ENCODE peak calls at places on chromosome 10, in four cellular contexts. Q is suprapubic skin, W is right lobe of liver, L is HCT116. V is an unnamed sample. For H3K27me3, the result is how much of the 10 kb centered on the place peaks cover.

GRCh38 chr10:125348536-125348935 is 188.2 kb upstream of the CTBP2 start:
- DNase-seq in Q (no peak), W (no peak), L (no peak), V (no peak)

GRCh38 chr10:78218833-78219490 is 185.3 kb downstream of the RPS24 start:
- DNase-seq in Q (no peak), W (no peak), L (no peak), V (no peak)

GRCh38 chr10:69567920-69568319 is 5.3 kb downstream of the NEUROG3 start:
- DNase-seq in Q (no peak), W (no peak), L (no peak), V (no peak)

GRCh38 chr10:33233191-33233590 is 101.3 kb downstream of the NRP1 start:
- DNase-seq in Q (no peak), W (no peak), L (no peak), V (no peak)

GRCh38 chr10:69410487-69410886 is 6.2 kb downstream of the TACR2 start:
- DNase-seq in Q (no peak), W (no peak), L (no peak), V (no peak)

GRCh38 chr10:69911571-69912528 is 110.1 kb downstream of the COL13A1 start:
- DNase-seq in Q (no peak), W (no peak), L (no peak), V (peak)

GRCh38 chr10:34985823-34986222 is 104.3 kb downstream of the CUL2 start:
- DNase-seq in Q (no peak), W (no peak), L (no peak), V (no peak)

GRCh38 chr10:61869276-61869675 is 32.2 kb upstream of the ARID5B start:
- DNase-seq in Q (no peak), W (no peak), L (no peak), V (no peak)

GRCh38 chr10:35398355-35398754 is 62.0 kb downstream of the CCNY start:
- DNase-seq in Q (no peak), W (no peak), L (no peak), V (no peak)

GRCh38 chr10:124705817-124706461 is 38.2 kb downstream of the FAM53B start:
- DNase-seq in Q (no peak), W (no peak), L (no peak), V (peak)

GRCh38 chr10:96271017-96271815 is at the start of gene BLNK:
- DNase-seq in Q (peak), W (peak), L (no peak), V (no peak)

GRCh38 chr10:118498623-118499022 is 96.8 kb downstream of the PRLHR start:
- DNase-seq in Q (no peak), W (no peak), L (no peak), V (no peak)

GRCh38 chr10:13758302-13758701 is 171.5 kb downstream of the PRPF18 start:
- DNase-seq in Q (no peak), W (no peak), L (peak), V (no peak)

GRCh38 chr10:11831520-11831951 is 8.4 kb downstream of the PROSER2 start:
- DNase-seq in Q (no peak), W (peak), L (no peak), V (no peak)

GRCh38 chr10:1354776-1355435 is 298.7 kb downstream of the WDR37 start:
- DNase-seq in Q (no peak), W (no peak), L (no peak), V (no peak)

GRCh38 chr10:125521721-125522680 is 161.0 kb downstream of the TEX36 start:
- DNase-seq in Q (no peak), W (no peak), L (peak), V (no peak)

GRCh38 chr10:78263521-78263988 is 229.9 kb downstream of the RPS24 start:
- DNase-seq in Q (no peak), W (no peak), L (no peak), V (no peak)

GRCh38 chr10:116891208-116891607 is 41.9 kb downstream of the ENO4 start:
- DNase-seq in Q (no peak), W (no peak), L (no peak), V (peak)

GRCh38 chr10:58177362-58177947 is 90.2 kb downstream of the IPMK start:
- DNase-seq in Q (no peak), W (no peak), L (peak), V (no peak)

GRCh38 chr10:22410394-22410793 is 65.1 kb downstream of the SPAG6 start:
- DNase-seq in Q (no peak), W (no peak), L (no peak), V (no peak)

DNA sequence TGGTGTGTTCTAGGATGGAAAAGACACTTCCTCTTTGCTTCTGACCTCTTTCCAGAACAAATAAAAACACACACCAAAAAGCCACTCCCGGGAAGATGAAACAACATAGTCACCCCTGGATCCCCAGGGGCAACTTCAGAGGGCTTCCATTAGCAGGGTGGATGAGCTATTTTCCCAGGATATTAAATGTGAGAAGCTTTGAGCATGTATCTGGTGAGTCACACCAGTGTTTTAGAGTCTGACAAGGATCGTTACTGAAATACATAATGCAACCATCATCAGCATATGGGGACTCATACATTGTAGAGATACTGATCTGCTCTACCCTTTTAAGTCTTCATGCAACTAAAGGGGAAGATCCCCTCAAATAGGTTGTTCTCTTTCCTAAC is 115.5 kb upstream of the ZNF438 start:
- DNase-seq in Q (no peak), W (no peak), L (peak), V (peak)
- H3K27ac ChIP-seq in Q (no peak), W (no peak), L (no peak), V (peak)

GRCh38 chr10:133365461-133366129 is 7.6 kb downstream of the ECHS1 start:
- DNase-seq in Q (peak), W (no peak), L (no peak), V (no peak)

GRCh38 chr10:133366130-133366478 is 7.0 kb downstream of the ECHS1 start:
- DNase-seq in Q (peak), W (no peak), L (no peak), V (no peak)

GRCh38 chr10:133364645-133365431 is 7.0 kb upstream of the FUOM start:
- DNase-seq in Q (peak), W (no peak), L (no peak), V (no peak)

GRCh38 chr10:133368153-133368552 is 5.0 kb downstream of the ECHS1 start:
- DNase-seq in Q (no peak), W (no peak), L (no peak), V (no peak)

DNA sequence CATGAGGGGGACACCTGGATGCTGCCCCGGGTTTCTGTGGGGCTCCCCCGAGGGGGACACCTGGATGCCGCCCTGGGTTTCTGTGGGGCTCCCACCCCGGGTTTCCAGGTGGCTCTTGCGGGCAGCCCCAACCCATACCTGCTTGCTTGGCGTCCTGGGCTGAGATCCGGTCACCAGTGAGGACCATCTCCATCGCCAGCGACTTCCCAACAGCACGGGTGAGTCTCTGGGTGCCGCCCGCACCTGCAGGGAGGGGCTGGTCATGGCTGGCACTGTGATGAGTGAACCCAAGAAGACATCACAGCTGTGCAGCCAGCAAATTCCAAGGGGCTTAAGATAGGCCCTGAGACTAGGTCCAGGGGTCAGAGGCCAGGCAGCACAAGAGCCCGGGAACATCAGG is 6.4 kb downstream of the ECHS1 start:
- DNase-seq in Q (peak), W (no peak), L (no peak), V (no peak)
- H3K27me3 ChIP-seq in Q (under half), W (under half), L (under half), V (under half)

GRCh38 chr10:134743-135600 is at the start of gene ZMYND11:
- DNase-seq in Q (peak), W (peak), L (no peak), V (peak)

GRCh38 chr10:134205-134742 is 981 bp upstream of the ZMYND11 start:
- DNase-seq in Q (no peak), W (no peak), L (no peak), V (no peak)

GRCh38 chr10:136465-136762 is 1.2 kb downstream of the ZMYND11 start:
- DNase-seq in Q (no peak), W (no peak), L (no peak), V (no peak)

GRCh38 chr10:137031-137430 is 1.8 kb downstream of the ZMYND11 start:
- DNase-seq in Q (no peak), W (no peak), L (peak), V (no peak)

GRCh38 chr10:135601-136464 is 578 bp downstream of the ZMYND11 start:
- DNase-seq in Q (peak), W (peak), L (no peak), V (peak)
- TF ChIP-seq POLR2A in Q (peak), W (peak), L (no peak), V (no peak)

GRCh38 chr10:31121074-31121685 is 89.5 kb upstream of the ZNF438 start:
- DNase-seq in Q (no peak), W (no peak), L (no peak), V (no peak)

GRCh38 chr10:31120392-31120791 is 88.7 kb upstream of the ZNF438 start:
- DNase-seq in Q (no peak), W (no peak), L (no peak), V (no peak)

GRCh38 chr10:31124852-31125251 is 93.2 kb upstream of the ZNF438 start:
- DNase-seq in Q (no peak), W (no peak), L (no peak), V (no peak)

GRCh38 chr10:31123946-31124345 is 92.3 kb upstream of the ZNF438 start:
- DNase-seq in Q (no peak), W (no peak), L (no peak), V (no peak)

DNA sequence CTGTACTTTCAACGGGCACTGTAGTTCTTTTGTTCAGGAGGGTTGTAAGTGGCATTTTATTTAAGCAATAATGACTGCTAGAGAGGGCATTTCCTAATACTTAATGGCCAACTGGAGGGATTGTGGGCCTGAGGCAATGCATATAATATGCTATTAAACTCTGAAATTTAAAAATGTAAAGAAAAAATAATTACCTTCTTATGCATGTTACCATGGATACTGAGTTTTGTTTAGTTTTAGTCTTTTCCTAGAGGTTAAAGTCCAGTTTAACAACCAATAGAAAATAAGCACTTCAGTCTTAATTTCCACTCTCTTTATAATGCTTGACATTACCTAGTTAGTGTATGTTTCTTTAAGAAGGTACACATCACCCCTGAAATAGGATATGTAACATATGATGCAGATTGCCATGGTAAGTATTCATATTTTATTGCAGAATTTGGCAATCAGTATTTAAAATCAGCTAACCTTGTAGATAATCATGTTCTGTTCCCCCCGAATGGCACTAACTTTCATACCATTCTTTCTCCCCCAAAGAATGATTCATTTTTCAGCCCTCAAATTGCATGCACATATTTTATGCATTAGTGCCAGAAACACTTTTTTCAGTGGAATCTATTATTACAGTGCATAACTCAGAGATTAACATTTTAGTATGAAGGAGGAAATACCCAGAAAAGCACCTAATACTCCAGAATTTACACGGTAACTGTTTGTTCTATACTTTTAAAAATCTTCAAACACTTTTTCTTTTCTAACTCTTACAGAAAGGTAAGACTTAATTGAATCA is 90.3 kb upstream of the ZNF438 start:
- DNase-seq in Q (no peak), W (no peak), L (no peak), V (no peak)
- H3K27ac ChIP-seq in Q (no peak), W (no peak), L (no peak), V (peak)

DNA sequence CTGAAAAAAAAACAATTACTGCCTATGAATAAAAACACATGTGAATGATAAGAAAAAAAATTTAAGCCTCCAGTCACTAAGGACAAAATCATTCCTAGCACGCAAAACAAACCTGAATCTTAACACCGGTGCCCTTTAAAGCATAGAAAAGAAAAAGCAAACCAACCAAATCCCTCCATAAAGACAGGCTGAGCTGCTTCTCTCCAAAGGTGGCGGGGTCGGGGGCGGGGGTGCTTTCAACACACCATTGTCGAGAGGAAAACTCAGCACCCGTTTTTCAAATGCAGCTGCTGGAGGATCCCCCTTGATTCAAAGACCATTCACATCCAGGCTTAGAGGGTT is 1.4 kb downstream of the ST8SIA6 start:
- DNase-seq in Q (no peak), W (no peak), L (no peak), V (no peak)
- H3K27me3 ChIP-seq in Q (half or more), W (under half), L (under half), V (under half)

DNA sequence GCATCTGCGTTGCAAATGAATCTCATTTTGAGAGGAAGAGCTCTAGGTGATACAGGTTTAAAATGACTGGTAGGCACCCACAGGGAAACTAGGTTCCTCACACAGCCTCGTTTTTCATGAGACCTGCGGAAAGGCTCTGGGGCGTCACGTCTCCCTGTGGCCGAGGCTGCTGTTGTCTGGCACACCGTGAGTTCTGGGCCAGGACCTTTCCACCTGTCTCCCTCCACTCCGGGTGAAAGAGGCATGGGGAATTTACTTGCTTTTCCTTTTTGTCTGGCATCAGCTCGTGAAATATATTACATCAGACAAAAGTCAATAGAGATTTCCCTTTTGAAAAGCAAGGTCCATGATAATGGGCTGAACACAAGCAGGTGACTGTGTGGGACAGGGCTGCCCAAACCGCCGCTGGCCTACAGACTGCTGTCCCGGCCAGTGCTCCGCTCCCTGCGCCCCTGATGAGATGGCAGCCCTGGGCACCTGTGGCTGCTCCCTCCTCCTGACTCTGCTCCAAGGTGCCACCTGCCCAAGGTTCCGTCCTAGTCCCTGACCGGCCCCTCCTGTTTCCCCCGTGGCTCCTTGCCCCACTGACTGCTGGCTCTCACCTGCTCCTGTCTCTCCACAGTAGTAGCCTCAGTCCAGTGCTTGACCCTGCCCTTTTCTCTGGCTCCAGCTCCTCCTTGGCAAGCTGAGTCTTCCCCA is 109.6 kb downstream of the NKX6-2 start:
- DNase-seq in Q (peak), W (peak), L (no peak), V (no peak)
- TF ChIP-seq POLR2A in Q (no peak), W (peak), L (no peak), V (no peak)

DNA sequence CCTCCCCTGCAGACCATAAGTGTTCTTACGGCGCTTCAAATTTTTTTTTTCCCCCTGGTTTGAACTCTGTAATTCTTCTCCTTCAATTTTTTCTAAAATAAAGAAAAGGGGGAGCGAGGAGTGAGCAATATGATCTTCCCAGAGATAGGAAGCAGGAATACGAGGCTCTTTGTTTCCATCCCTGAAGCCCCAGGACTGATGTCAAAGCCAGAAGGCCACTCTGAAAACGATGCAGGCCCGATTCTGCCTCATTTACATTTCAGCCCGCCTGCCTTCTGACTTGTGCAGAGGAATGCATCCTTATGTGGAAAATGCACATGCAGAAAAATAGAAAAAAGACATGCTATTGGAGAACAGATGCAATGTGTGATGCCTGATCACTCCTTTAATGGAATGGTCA is 401.5 kb upstream of the MKI67 start:
- DNase-seq in Q (no peak), W (no peak), L (no peak), V (no peak)
- H3K27ac ChIP-seq in Q (no peak), W (no peak), L (no peak), V (no peak)

GRCh38 chr10:122531261-122531660 is 29.3 kb upstream of the DMBT1 start:
- DNase-seq in Q (no peak), W (no peak), L (no peak), V (no peak)
- H3K27me3 ChIP-seq in Q (under half), W (under half), L (under half), V (under half)

GRCh38 chr10:110527731-110528171 is 30.0 kb downstream of the DUSP5 start:
- DNase-seq in Q (no peak), W (peak), L (no peak), V (no peak)

GRCh38 chr10:110531687-110532086 is 34.0 kb downstream of the DUSP5 start:
- DNase-seq in Q (no peak), W (no peak), L (no peak), V (no peak)

GRCh38 chr10:110529596-110530011 is 31.9 kb downstream of the DUSP5 start:
- DNase-seq in Q (no peak), W (peak), L (no peak), V (no peak)

GRCh38 chr10:110528224-110528997 is 30.7 kb downstream of the DUSP5 start:
- DNase-seq in Q (no peak), W (peak), L (no peak), V (no peak)

DNA sequence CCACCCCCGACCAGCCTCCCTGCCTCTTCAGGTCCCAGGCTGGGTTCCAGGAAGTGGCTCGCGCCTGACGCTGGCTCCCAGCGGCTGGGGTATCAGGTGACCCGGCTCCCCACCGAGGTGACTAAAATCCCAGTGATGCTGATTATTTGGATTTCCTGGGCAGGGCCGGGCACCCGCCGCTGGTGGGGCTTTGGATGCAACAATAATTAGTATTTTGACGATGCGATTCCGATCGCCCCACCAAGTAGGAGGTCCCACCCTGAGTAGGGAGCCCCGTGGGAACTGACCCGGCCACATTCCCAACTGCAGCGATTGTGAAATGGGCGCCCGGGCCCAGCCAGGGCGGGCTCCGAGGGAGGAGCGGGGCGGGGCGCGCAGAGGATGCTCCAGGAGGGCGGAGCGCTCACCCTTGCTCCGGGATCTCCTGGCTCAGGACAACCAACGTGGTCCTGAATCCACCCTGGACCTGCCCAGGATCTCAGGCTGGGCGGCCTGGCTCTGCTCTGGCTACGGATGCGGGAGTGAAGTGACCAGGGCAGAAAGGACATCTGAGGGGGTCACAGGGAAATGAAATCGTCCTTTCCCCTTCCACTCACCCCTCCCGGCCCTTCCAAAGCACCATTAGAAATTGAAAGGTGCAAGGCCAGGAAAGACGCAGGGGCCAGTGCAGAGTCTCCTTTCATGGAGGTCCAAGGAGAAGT is 32.6 kb downstream of the DUSP5 start:
- DNase-seq in Q (peak), W (peak), L (peak), V (peak)
- TF ChIP-seq POLR2A in Q (no peak), W (no peak), L (no peak), V (no peak)